ENCODE peak calls at places on chromosomes 11 and 22, in eight cellular contexts. One of them, this sample, is unnamed.

GRCh38 chr11:118301600-118302195 is 2.8 kb upstream of the CD3E start:
- DNase-seq in NB4: no peak
- DNase-seq in AG04450: no peak
- DNase-seq in ovary: no peak
- DNase-seq in osteoblast: no peak
- DNase-seq in tibial nerve: no peak
- DNase-seq in brain microvascular endothelial cell: no peak
- DNase-seq in endothelial cell: no peak
- DNase-seq in this sample: no peak

GRCh38 chr22:47817380-47817779 is 1054.9 kb downstream of the TBC1D22A start:
- DNase-seq in brain microvascular endothelial cell: no peak
- DNase-seq in ovary: no peak
- DNase-seq in NB4: no peak
- DNase-seq in AG04450: no peak
- DNase-seq in endothelial cell: no peak
- DNase-seq in osteoblast: peak; percentile 51
- DNase-seq in tibial nerve: no peak
- DNase-seq in this sample: no peak

GRCh38 chr11:75311858-75312288 is 39.6 kb downstream of the ARRB1 start:
- DNase-seq in ovary: peak; percentile 81
- DNase-seq in NB4: no peak
- DNase-seq in AG04450: no peak
- DNase-seq in osteoblast: peak; percentile 99
- DNase-seq in brain microvascular endothelial cell: peak; percentile 70
- DNase-seq in endothelial cell: no peak
- DNase-seq in tibial nerve: peak; percentile 86
- DNase-seq in this sample: no peak

GRCh38 chr11:4713241-4713640 is 8.7 kb downstream of the MMP26 start:
- DNase-seq in ovary: no peak
- DNase-seq in NB4: no peak
- DNase-seq in osteoblast: no peak
- DNase-seq in endothelial cell: no peak
- DNase-seq in tibial nerve: no peak
- DNase-seq in brain microvascular endothelial cell: peak; percentile 11
- DNase-seq in AG04450: no peak
- DNase-seq in this sample: no peak

GRCh38 chr11:35986958-35987357 is 43.1 kb downstream of the LDLRAD3 start:
- DNase-seq in NB4: no peak
- DNase-seq in endothelial cell: no peak
- DNase-seq in AG04450: no peak
- DNase-seq in ovary: no peak
- DNase-seq in osteoblast: peak; percentile 10
- DNase-seq in tibial nerve: no peak
- DNase-seq in brain microvascular endothelial cell: no peak
- DNase-seq in this sample: no peak

GRCh38 chr11:24844406-24844805 is 347.6 kb downstream of the LUZP2 start:
- DNase-seq in osteoblast: no peak
- DNase-seq in endothelial cell: no peak
- DNase-seq in AG04450: no peak
- DNase-seq in NB4: no peak
- DNase-seq in brain microvascular endothelial cell: no peak
- DNase-seq in ovary: no peak
- DNase-seq in tibial nerve: no peak
- DNase-seq in this sample: no peak

GRCh38 chr11:70079691-70080090 is 1.6 kb downstream of the ANO1 start:
- DNase-seq in NB4: no peak
- DNase-seq in osteoblast: peak; percentile 51
- DNase-seq in brain microvascular endothelial cell: no peak
- DNase-seq in ovary: no peak
- DNase-seq in endothelial cell: no peak
- DNase-seq in AG04450: no peak
- DNase-seq in tibial nerve: no peak
- DNase-seq in this sample: no peak

GRCh38 chr11:129075757-129076156 is 116.4 kb downstream of the ARHGAP32 start:
- DNase-seq in endothelial cell: no peak
- DNase-seq in AG04450: no peak
- DNase-seq in NB4: no peak
- DNase-seq in tibial nerve: no peak
- DNase-seq in ovary: no peak
- DNase-seq in osteoblast: no peak
- DNase-seq in brain microvascular endothelial cell: no peak
- DNase-seq in this sample: no peak

GRCh38 chr11:77109236-77110019 is 6.8 kb downstream of the OMP start:
- DNase-seq in ovary: no peak
- DNase-seq in osteoblast: peak; percentile 95
- DNase-seq in brain microvascular endothelial cell: no peak
- DNase-seq in NB4: no peak
- DNase-seq in AG04450: no peak
- DNase-seq in tibial nerve: peak; percentile 50
- DNase-seq in endothelial cell: no peak
- DNase-seq in this sample: no peak

GRCh38 chr11:3950996-3951662 is 95.7 kb downstream of the STIM1 start:
- DNase-seq in endothelial cell: no peak
- DNase-seq in AG04450: peak; percentile 38
- DNase-seq in NB4: no peak
- DNase-seq in brain microvascular endothelial cell: peak; percentile 90
- DNase-seq in ovary: no peak
- DNase-seq in tibial nerve: no peak
- DNase-seq in osteoblast: peak; percentile 62
- DNase-seq in this sample: no peak

GRCh38 chr11:57619331-57619730 is 21.8 kb downstream of the SERPING1 start:
- DNase-seq in NB4: no peak
- DNase-seq in brain microvascular endothelial cell: no peak
- DNase-seq in endothelial cell: no peak
- DNase-seq in ovary: no peak
- DNase-seq in tibial nerve: no peak
- DNase-seq in AG04450: no peak
- DNase-seq in osteoblast: no peak
- DNase-seq in this sample: no peak

GRCh38 chr11:30586251-30587144 is at the start of gene MPPED2:
- DNase-seq in tibial nerve: no peak
- DNase-seq in osteoblast: peak; percentile 89
- DNase-seq in endothelial cell: peak; percentile 73
- DNase-seq in ovary: peak; percentile 15
- DNase-seq in brain microvascular endothelial cell: no peak
- DNase-seq in AG04450: no peak
- DNase-seq in NB4: no peak
- DNase-seq in this sample: peak; percentile 70

GRCh38 chr11:83078269-83078668 is 6.6 kb upstream of the RAB30 start:
- DNase-seq in ovary: no peak
- DNase-seq in osteoblast: no peak
- DNase-seq in AG04450: no peak
- DNase-seq in brain microvascular endothelial cell: no peak
- DNase-seq in tibial nerve: no peak
- DNase-seq in NB4: no peak
- DNase-seq in endothelial cell: no peak
- DNase-seq in this sample: no peak

GRCh38 chr22:22085702-22086500 is 103.3 kb upstream of the TOP3B start:
- DNase-seq in brain microvascular endothelial cell: peak; percentile 21
- DNase-seq in tibial nerve: no peak
- DNase-seq in ovary: no peak
- DNase-seq in osteoblast: peak; percentile 70
- DNase-seq in AG04450: no peak
- DNase-seq in NB4: peak; percentile 19
- DNase-seq in endothelial cell: no peak
- DNase-seq in this sample: no peak

GRCh38 chr11:111541209-111542061 is 915 bp downstream of the LAYN start:
- DNase-seq in ovary: peak; percentile 80
- DNase-seq in AG04450: peak; percentile 63
- DNase-seq in osteoblast: peak; percentile 92
- DNase-seq in NB4: peak; percentile 47
- DNase-seq in brain microvascular endothelial cell: peak; percentile 40
- DNase-seq in endothelial cell: peak; percentile 69
- DNase-seq in tibial nerve: no peak
- DNase-seq in this sample: peak; percentile 22

GRCh38 chr11:67507891-67508485 is at the start of gene CDK2AP2:
- DNase-seq in osteoblast: peak; percentile 100
- DNase-seq in ovary: peak; percentile 99
- DNase-seq in AG04450: peak; percentile 100
- DNase-seq in endothelial cell: peak; percentile 98
- DNase-seq in brain microvascular endothelial cell: peak; percentile 100
- DNase-seq in NB4: peak; percentile 100
- DNase-seq in tibial nerve: peak; percentile 99
- DNase-seq in this sample: peak; percentile 95

GRCh38 chr22:43825651-43826050 is 13.5 kb upstream of the EFCAB6 start:
- DNase-seq in osteoblast: peak; percentile 58
- DNase-seq in tibial nerve: no peak
- DNase-seq in ovary: no peak
- DNase-seq in NB4: no peak
- DNase-seq in brain microvascular endothelial cell: no peak
- DNase-seq in endothelial cell: no peak
- DNase-seq in AG04450: no peak
- DNase-seq in this sample: peak; percentile 1

GRCh38 chr22:19178065-19178658 is 374 bp downstream of the SLC25A1 start:
- DNase-seq in AG04450: no peak
- DNase-seq in NB4: peak; percentile 66
- DNase-seq in osteoblast: peak; percentile 93
- DNase-seq in brain microvascular endothelial cell: no peak
- DNase-seq in endothelial cell: peak; percentile 48
- DNase-seq in ovary: no peak
- DNase-seq in tibial nerve: no peak
- DNase-seq in this sample: peak; percentile 74

GRCh38 chr11:62535802-62536201 is 10.8 kb downstream of the AHNAK start:
- DNase-seq in osteoblast: peak; percentile 84
- DNase-seq in endothelial cell: no peak
- DNase-seq in ovary: no peak
- DNase-seq in AG04450: no peak
- DNase-seq in tibial nerve: no peak
- DNase-seq in NB4: no peak
- DNase-seq in brain microvascular endothelial cell: no peak
- DNase-seq in this sample: no peak

GRCh38 chr22:39893526-39893925 is at the start of gene ENTHD1:
- DNase-seq in osteoblast: no peak
- DNase-seq in ovary: no peak
- DNase-seq in NB4: no peak
- DNase-seq in endothelial cell: peak; percentile 10
- DNase-seq in brain microvascular endothelial cell: no peak
- DNase-seq in AG04450: no peak
- DNase-seq in tibial nerve: no peak
- DNase-seq in this sample: no peak
- TF ChIP-seq CTCF in osteoblast: no peak
- TF ChIP-seq CTCF in ovary: no peak
- TF ChIP-seq CTCF in NB4: no peak
- TF ChIP-seq CTCF in endothelial cell: no peak
- TF ChIP-seq CTCF in brain microvascular endothelial cell: no peak
- TF ChIP-seq CTCF in AG04450: no peak
- TF ChIP-seq CTCF in tibial nerve: no peak
- TF ChIP-seq CTCF in this sample: no peak

GRCh38 chr22:42717197-42717967 is 3.3 kb downstream of the A4GALT start:
- DNase-seq in NB4: peak; percentile 68
- DNase-seq in AG04450: no peak
- DNase-seq in endothelial cell: no peak
- DNase-seq in tibial nerve: no peak
- DNase-seq in brain microvascular endothelial cell: no peak
- DNase-seq in ovary: no peak
- DNase-seq in osteoblast: peak; percentile 61
- DNase-seq in this sample: no peak

GRCh38 chr22:42721045-42721434 is 370 bp upstream of the A4GALT start:
- DNase-seq in tibial nerve: no peak
- DNase-seq in endothelial cell: no peak
- DNase-seq in AG04450: no peak
- DNase-seq in NB4: no peak
- DNase-seq in ovary: no peak
- DNase-seq in osteoblast: peak; percentile 58
- DNase-seq in brain microvascular endothelial cell: no peak
- DNase-seq in this sample: no peak

GRCh38 chr22:42720263-42721044 is at the start of gene A4GALT:
- DNase-seq in brain microvascular endothelial cell: no peak
- DNase-seq in osteoblast: peak; percentile 94
- DNase-seq in AG04450: no peak
- DNase-seq in NB4: no peak
- DNase-seq in endothelial cell: no peak
- DNase-seq in ovary: no peak
- DNase-seq in tibial nerve: no peak
- DNase-seq in this sample: no peak

GRCh38 chr22:42719656-42720262 is 911 bp downstream of the A4GALT start:
- DNase-seq in brain microvascular endothelial cell: no peak
- DNase-seq in AG04450: no peak
- DNase-seq in NB4: no peak
- DNase-seq in endothelial cell: peak; percentile 28
- DNase-seq in ovary: no peak
- DNase-seq in osteoblast: peak; percentile 85
- DNase-seq in tibial nerve: no peak
- DNase-seq in this sample: no peak

GRCh38 chr22:42719133-42719532 is 1.5 kb downstream of the A4GALT start:
- DNase-seq in NB4: no peak
- DNase-seq in osteoblast: peak; percentile 75
- DNase-seq in AG04450: no peak
- DNase-seq in endothelial cell: no peak
- DNase-seq in ovary: no peak
- DNase-seq in brain microvascular endothelial cell: no peak
- DNase-seq in tibial nerve: no peak
- DNase-seq in this sample: no peak
- TF ChIP-seq CTCF in NB4: no peak
- TF ChIP-seq CTCF in osteoblast: peak; percentile 19
- TF ChIP-seq CTCF in AG04450: no peak
- TF ChIP-seq CTCF in endothelial cell: no peak
- TF ChIP-seq CTCF in ovary: no peak
- TF ChIP-seq CTCF in brain microvascular endothelial cell: peak; percentile 12
- TF ChIP-seq CTCF in tibial nerve: no peak
- TF ChIP-seq CTCF in this sample: no peak

GRCh38 chr11:8087185-8087584 is 6.2 kb downstream of the TUB start:
- DNase-seq in tibial nerve: no peak
- DNase-seq in NB4: no peak
- DNase-seq in ovary: no peak
- DNase-seq in AG04450: no peak
- DNase-seq in osteoblast: peak; percentile 75
- DNase-seq in endothelial cell: peak; percentile 29
- DNase-seq in brain microvascular endothelial cell: no peak
- DNase-seq in this sample: no peak
- TF ChIP-seq CTCF in tibial nerve: no peak
- TF ChIP-seq CTCF in NB4: peak; percentile 18
- TF ChIP-seq CTCF in ovary: no peak
- TF ChIP-seq CTCF in AG04450: peak; percentile 25
- TF ChIP-seq CTCF in osteoblast: peak; percentile 27
- TF ChIP-seq CTCF in endothelial cell: peak; percentile 32
- TF ChIP-seq CTCF in brain microvascular endothelial cell: peak; percentile 57
- TF ChIP-seq CTCF in this sample: no peak

DNA sequence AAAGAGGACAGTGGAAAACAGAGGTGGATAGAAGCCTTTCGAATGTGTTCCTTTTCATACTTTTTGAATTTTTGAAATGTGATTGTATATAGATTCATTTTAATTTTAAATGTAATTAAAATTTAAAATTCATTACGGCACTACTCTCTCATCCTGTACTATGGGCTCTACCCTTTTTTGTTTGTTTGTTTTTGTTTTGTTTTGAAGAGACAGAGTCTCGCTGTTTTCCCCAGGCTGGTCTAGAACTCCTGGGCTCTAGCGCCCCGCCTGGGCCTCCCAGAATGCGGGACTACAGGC is 11.9 kb upstream of the HDHD5 start:
- DNase-seq in ovary: no peak
- DNase-seq in NB4: no peak
- DNase-seq in tibial nerve: no peak
- DNase-seq in endothelial cell: no peak
- DNase-seq in osteoblast: no peak
- DNase-seq in AG04450: no peak
- DNase-seq in brain microvascular endothelial cell: no peak
- DNase-seq in this sample: no peak
- TF ChIP-seq CTCF in ovary: no peak
- TF ChIP-seq CTCF in NB4: peak; percentile 28
- TF ChIP-seq CTCF in tibial nerve: no peak
- TF ChIP-seq CTCF in endothelial cell: no peak
- TF ChIP-seq CTCF in osteoblast: no peak
- TF ChIP-seq CTCF in AG04450: no peak
- TF ChIP-seq CTCF in brain microvascular endothelial cell: peak; percentile 41
- TF ChIP-seq CTCF in this sample: no peak

This sample was measured in mesothelial cell of epicardium.